ENCODE peak calls at places on chromosomes 2 and 18, in five cellular contexts. E is NCI-H524, J is tibial artery, G is left lobe of liver, A is D341Med. Z is an unnamed sample.

GRCh38 chr2:135742307-135742838 is 718 bp downstream of the UBXN4 start:
- DNase-seq in G (peak; percentile 63), A (peak; percentile 60), E (peak; percentile 21), J (peak; percentile 25), Z (no peak)

GRCh38 chr2:19100570-19100969 is 257.9 kb downstream of the OSR1 start:
- DNase-seq in E (no peak), J (no peak), G (no peak), A (no peak), Z (no peak)

GRCh38 chr2:166230024-166230723 is 102.4 kb upstream of the SCN1A start:
- DNase-seq in E (no peak), A (no peak), J (no peak), G (peak; percentile 63), Z (no peak)

GRCh38 chr2:26696352-26696816 is 3.9 kb downstream of the KCNK3 start:
- DNase-seq in J (no peak), G (no peak), E (no peak), A (no peak), Z (no peak)

GRCh38 chr18:45871655-45872054 is 46.2 kb downstream of the SIGLEC15 start:
- DNase-seq in G (no peak), A (no peak), J (no peak), E (no peak), Z (no peak)

GRCh38 chr2:47041065-47041464 is 114.0 kb downstream of the STPG4 start:
- DNase-seq in J (no peak), A (no peak), E (no peak), G (peak; percentile 70), Z (no peak)

GRCh38 chr2:173412628-173413027 is 58.0 kb downstream of the CDCA7 start:
- DNase-seq in E (peak; percentile 75), A (peak; percentile 74), G (no peak), J (no peak), Z (no peak)

GRCh38 chr2:30971291-30972025 is 164.2 kb upstream of the CAPN13 start:
- DNase-seq in A (no peak), G (no peak), E (no peak), J (no peak), Z (no peak)

GRCh38 chr2:130795431-130795830 is 40.1 kb downstream of the AMER3 start:
- DNase-seq in E (no peak), G (no peak), J (no peak), A (no peak), Z (no peak)

GRCh38 chr2:148619560-148620190 is 24.9 kb upstream of the EPC2 start:
- DNase-seq in E (no peak), J (no peak), A (no peak), G (no peak), Z (no peak)

GRCh38 chr18:25164211-25164836 is 187.6 kb downstream of the ZNF521 start:
- DNase-seq in G (no peak), J (no peak), A (no peak), E (no peak), Z (no peak)

GRCh38 chr18:28267878-28268625 is 91.1 kb upstream of the CDH2 start:
- DNase-seq in E (no peak), A (no peak), J (no peak), G (no peak), Z (no peak)

GRCh38 chr2:78977661-78978145 is 47.8 kb upstream of the REG3G start:
- DNase-seq in J (no peak), G (no peak), A (no peak), E (no peak), Z (no peak)

GRCh38 chr2:190636362-190636761 is 12.5 kb upstream of the NAB1 start:
- DNase-seq in E (no peak), A (no peak), J (no peak), G (no peak), Z (no peak)

GRCh38 chr2:52145005-52145404 is 1113.1 kb upstream of the NRXN1 start:
- DNase-seq in G (no peak), E (no peak), A (no peak), J (no peak), Z (no peak)

GRCh38 chr2:124066776-124067175 is 41.7 kb downstream of the CNTNAP5 start:
- DNase-seq in G (no peak), J (no peak), E (no peak), A (no peak), Z (no peak)

GRCh38 chr2:31319391-31320175 is 85.6 kb downstream of the EHD3 start:
- DNase-seq in A (no peak), G (no peak), E (no peak), J (peak; percentile 45), Z (peak; percentile 85)

GRCh38 chr2:217246108-217246507 is 386.2 kb upstream of the TNP1 start:
- DNase-seq in G (no peak), E (no peak), A (no peak), J (no peak), Z (no peak)

GRCh38 chr2:44155577-44156446 is 12.9 kb upstream of the PPM1B start:
- DNase-seq in A (no peak), E (no peak), G (no peak), J (no peak), Z (no peak)

GRCh38 chr2:10720983-10721343 is 467 bp upstream of the ATP6V1C2 start:
- DNase-seq in J (no peak), G (no peak), E (no peak), A (no peak), Z (no peak)

GRCh38 chr2:240095556-240096523 is 40.3 kb downstream of the COPS9 start:
- DNase-seq in E (peak; percentile 12), G (no peak), J (no peak), A (no peak), Z (no peak)

GRCh38 chr2:217162533-217162932 is 302.7 kb upstream of the TNP1 start:
- DNase-seq in A (no peak), J (no peak), E (no peak), G (no peak), Z (no peak)

GRCh38 chr2:121336528-121337294 is 51.7 kb upstream of the TFCP2L1 start:
- DNase-seq in G (no peak), E (no peak), A (no peak), J (no peak), Z (peak; percentile 24)

GRCh38 chr18:57576316-57576715 is 10.2 kb downstream of the FECH start:
- DNase-seq in A (no peak), G (no peak), J (no peak), E (no peak), Z (no peak)

GRCh38 chr2:62293490-62294212 is 97.7 kb downstream of the B3GNT2 start:
- DNase-seq in E (no peak), G (peak; percentile 86), A (no peak), J (peak; percentile 34), Z (peak; percentile 72)

GRCh38 chr2:231935207-231935524 is 9.0 kb upstream of the NPPC start:
- DNase-seq in G (no peak), E (no peak), J (no peak), A (no peak), Z (no peak)

GRCh38 chr2:64998658-64999061 is 9.5 kb downstream of the SLC1A4 start:
- DNase-seq in E (no peak), J (no peak), A (no peak), G (no peak), Z (no peak)

GRCh38 chr2:195538937-195539336 is 118.1 kb upstream of the SLC39A10 start:
- DNase-seq in G (no peak), E (no peak), A (no peak), J (no peak), Z (no peak)

GRCh38 chr2:232237460-232237859 is 141.1 kb upstream of the ALPP start:
- DNase-seq in A (no peak), J (no peak), G (no peak), E (no peak), Z (no peak)